ENCODE peak calls at places on chromosomes 12 and 14, in five cellular contexts. One of them, this sample, is unnamed.

GRCh38 chr14:69695664-69696527 is 71.0 kb upstream of the SRSF5 start:
- DNase-seq in K562: peak; percentile 54
- DNase-seq in GM12878: no peak
- DNase-seq in H1: no peak
- DNase-seq in WTC11: no peak
- DNase-seq in this sample: no peak

GRCh38 chr12:128687851-128688250 is 135.9 kb downstream of the SLC15A4 start:
- DNase-seq in K562: no peak
- DNase-seq in GM12878: no peak
- DNase-seq in H1: no peak
- DNase-seq in WTC11: no peak
- DNase-seq in this sample: no peak

GRCh38 chr14:92506230-92506629 is 7.4 kb upstream of the RIN3 start:
- DNase-seq in K562: no peak
- DNase-seq in GM12878: no peak
- DNase-seq in H1: no peak
- DNase-seq in WTC11: no peak
- DNase-seq in this sample: no peak

GRCh38 chr12:14416658-14417057 is 51.2 kb downstream of the ATF7IP start:
- DNase-seq in K562: no peak
- DNase-seq in GM12878: no peak
- DNase-seq in H1: no peak
- DNase-seq in WTC11: no peak
- DNase-seq in this sample: peak; percentile 22

GRCh38 chr14:30064454-30064853 is 136.8 kb upstream of the PRKD1 start:
- DNase-seq in K562: no peak
- DNase-seq in GM12878: no peak
- DNase-seq in H1: no peak
- DNase-seq in WTC11: no peak
- DNase-seq in this sample: no peak

GRCh38 chr12:41032386-41032785 is 155.7 kb upstream of the PDZRN4 start:
- DNase-seq in K562: no peak
- DNase-seq in GM12878: no peak
- DNase-seq in H1: no peak
- DNase-seq in WTC11: no peak
- DNase-seq in this sample: no peak

GRCh38 chr12:102691773-102692555 is 211.6 kb upstream of the IGF1 start:
- DNase-seq in K562: no peak
- DNase-seq in GM12878: no peak
- DNase-seq in H1: no peak
- DNase-seq in WTC11: no peak
- DNase-seq in this sample: no peak

GRCh38 chr12:47770086-47770726 is 2.8 kb upstream of the SLC48A1 start:
- DNase-seq in K562: no peak
- DNase-seq in GM12878: no peak
- DNase-seq in H1: no peak
- DNase-seq in WTC11: no peak
- DNase-seq in this sample: no peak

GRCh38 chr12:56336361-56337167 is 2.1 kb upstream of the IL23A start:
- DNase-seq in K562: peak; percentile 92
- DNase-seq in GM12878: peak; percentile 35
- DNase-seq in H1: no peak
- DNase-seq in WTC11: no peak
- DNase-seq in this sample: no peak

GRCh38 chr12:53219116-53219955 is 12.3 kb upstream of the ITGB7 start:
- DNase-seq in K562: peak; percentile 61
- DNase-seq in GM12878: no peak
- DNase-seq in H1: no peak
- DNase-seq in WTC11: no peak
- DNase-seq in this sample: peak; percentile 61

GRCh38 chr12:52580496-52580895 is 6.9 kb upstream of the KRT74 start:
- DNase-seq in K562: no peak
- DNase-seq in GM12878: no peak
- DNase-seq in H1: no peak
- DNase-seq in WTC11: no peak
- DNase-seq in this sample: no peak

GRCh38 chr12:87779858-87780498 is 249.2 kb downstream of the C12orf50 start:
- DNase-seq in K562: no peak
- DNase-seq in GM12878: no peak
- DNase-seq in H1: no peak
- DNase-seq in WTC11: no peak
- DNase-seq in this sample: no peak

GRCh38 chr12:123787466-123787865 is 25.4 kb downstream of the DNAH10 start:
- DNase-seq in K562: no peak
- DNase-seq in GM12878: no peak
- DNase-seq in H1: no peak
- DNase-seq in WTC11: no peak
- DNase-seq in this sample: no peak

GRCh38 chr12:39354955-39355354 is 88.0 kb downstream of the KIF21A start:
- DNase-seq in K562: peak; percentile 21
- DNase-seq in GM12878: no peak
- DNase-seq in H1: no peak
- DNase-seq in WTC11: no peak
- DNase-seq in this sample: no peak

GRCh38 chr12:12032260-12032761 is 38.4 kb upstream of the BCL2L14 start:
- DNase-seq in K562: no peak
- DNase-seq in GM12878: no peak
- DNase-seq in H1: peak; percentile 41
- DNase-seq in WTC11: no peak
- DNase-seq in this sample: no peak

GRCh38 chr14:36661506-36662257 is at the start of gene PAX9:
- DNase-seq in K562: peak; percentile 94
- DNase-seq in GM12878: peak; percentile 23
- DNase-seq in H1: peak; percentile 96
- DNase-seq in WTC11: peak; percentile 96
- DNase-seq in this sample: peak; percentile 91

GRCh38 chr14:81303258-81303935 is 82.6 kb upstream of the GTF2A1 start:
- DNase-seq in K562: peak; percentile 77
- DNase-seq in GM12878: peak; percentile 41
- DNase-seq in H1: no peak
- DNase-seq in WTC11: no peak
- DNase-seq in this sample: peak; percentile 48

GRCh38 chr12:29050503-29050902 is 98.6 kb upstream of the FAR2 start:
- DNase-seq in K562: no peak
- DNase-seq in GM12878: no peak
- DNase-seq in H1: no peak
- DNase-seq in WTC11: no peak
- DNase-seq in this sample: no peak

GRCh38 chr14:68685419-68686211 is 107.3 kb downstream of the ZFP36L1 start:
- DNase-seq in K562: peak; percentile 20
- DNase-seq in GM12878: peak; percentile 89
- DNase-seq in H1: no peak
- DNase-seq in WTC11: no peak
- DNase-seq in this sample: no peak

GRCh38 chr12:6280053-6280469 is 30.4 kb upstream of the PLEKHG6 start:
- DNase-seq in K562: peak; percentile 19
- DNase-seq in GM12878: no peak
- DNase-seq in H1: no peak
- DNase-seq in WTC11: no peak
- DNase-seq in this sample: peak; percentile 87

DNA sequence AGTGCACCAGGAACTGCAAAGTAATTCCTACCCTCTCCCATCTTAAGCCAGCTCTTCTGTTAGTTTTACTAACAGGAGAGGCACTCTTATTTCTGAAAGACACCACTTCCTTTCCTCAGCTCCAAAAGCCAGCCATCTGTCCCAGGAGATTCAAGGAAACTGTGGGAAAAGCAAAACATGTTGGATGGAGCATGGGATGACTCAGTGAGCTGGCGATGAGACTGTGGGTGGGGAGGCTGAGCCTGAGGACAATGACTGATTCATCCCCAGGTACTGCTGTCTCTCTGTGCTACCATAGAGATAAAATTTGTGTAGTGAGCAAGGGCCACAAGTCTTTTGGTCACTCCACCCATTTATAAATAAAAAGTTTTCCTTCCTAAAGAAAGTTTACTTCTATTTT is 141.4 kb downstream of the MYRFL start:
- DNase-seq in K562: no peak
- DNase-seq in GM12878: no peak
- DNase-seq in H1: no peak
- DNase-seq in WTC11: no peak
- DNase-seq in this sample: peak; percentile 47
- TF ChIP-seq USF2 in K562: no peak
- TF ChIP-seq USF2 in GM12878: no peak
- TF ChIP-seq USF2 in H1: no peak
- TF ChIP-seq USF2 in WTC11: no peak
- TF ChIP-seq USF2 in this sample: no peak

DNA sequence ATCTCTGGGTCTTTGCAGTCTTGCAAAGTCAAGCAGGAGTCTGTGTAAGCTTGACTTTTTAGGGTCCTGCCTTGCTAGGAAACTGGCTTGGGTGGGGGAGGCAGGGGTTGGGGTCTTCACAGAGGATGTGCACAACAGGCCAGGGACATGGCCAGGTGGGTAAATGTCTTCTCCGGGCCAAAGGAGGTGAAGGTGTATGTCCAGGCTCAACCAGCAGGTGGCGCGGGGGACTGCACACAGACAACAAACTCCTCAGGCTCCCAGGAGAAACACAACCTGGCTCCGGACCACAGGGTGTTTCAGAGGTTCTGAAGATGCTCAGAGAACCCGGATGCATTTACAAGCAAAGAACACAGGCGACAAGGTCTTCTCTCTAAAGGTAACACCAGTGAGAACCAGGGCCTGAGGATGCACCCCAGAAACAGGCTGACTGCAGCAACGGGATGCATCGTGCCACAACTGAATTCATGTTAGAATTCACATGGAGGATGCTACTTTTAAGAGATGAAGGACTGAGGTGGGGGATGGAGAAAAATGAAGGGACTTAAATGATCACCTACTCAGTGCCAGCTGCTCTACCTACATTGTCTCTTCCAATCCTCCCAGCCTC is 56.0 kb downstream of the PLEKHG3 start:
- DNase-seq in K562: peak; percentile 64
- DNase-seq in GM12878: no peak
- DNase-seq in H1: peak; percentile 92
- DNase-seq in WTC11: peak; percentile 86
- DNase-seq in this sample: peak; percentile 76
- TF ChIP-seq USF2 in K562: no peak
- TF ChIP-seq USF2 in GM12878: no peak
- TF ChIP-seq USF2 in H1: no peak
- TF ChIP-seq USF2 in WTC11: no peak
- TF ChIP-seq USF2 in this sample: no peak

GRCh38 chr12:131101006-131101405 is 147.3 kb downstream of the ADGRD1 start:
- DNase-seq in K562: no peak
- DNase-seq in GM12878: no peak
- DNase-seq in H1: no peak
- DNase-seq in WTC11: no peak
- DNase-seq in this sample: no peak
- TF ChIP-seq USF2 in K562: no peak
- TF ChIP-seq USF2 in GM12878: no peak
- TF ChIP-seq USF2 in H1: no peak
- TF ChIP-seq USF2 in WTC11: no peak
- TF ChIP-seq USF2 in this sample: no peak

GRCh38 chr12:112288638-112289037 is 93.6 kb downstream of the HECTD4 start:
- DNase-seq in K562: no peak
- DNase-seq in GM12878: no peak
- DNase-seq in H1: no peak
- DNase-seq in WTC11: no peak
- DNase-seq in this sample: no peak

GRCh38 chr12:112283541-112283940 is 98.7 kb downstream of the HECTD4 start:
- DNase-seq in K562: no peak
- DNase-seq in GM12878: no peak
- DNase-seq in H1: no peak
- DNase-seq in WTC11: no peak
- DNase-seq in this sample: no peak

GRCh38 chr12:112285600-112286401 is 96.4 kb downstream of the HECTD4 start:
- DNase-seq in K562: no peak
- DNase-seq in GM12878: no peak
- DNase-seq in H1: no peak
- DNase-seq in WTC11: no peak
- DNase-seq in this sample: no peak

GRCh38 chr12:112282920-112283319 is 99.3 kb downstream of the HECTD4 start:
- DNase-seq in K562: no peak
- DNase-seq in GM12878: no peak
- DNase-seq in H1: no peak
- DNase-seq in WTC11: no peak
- DNase-seq in this sample: no peak
- TF ChIP-seq USF2 in K562: no peak
- TF ChIP-seq USF2 in GM12878: no peak
- TF ChIP-seq USF2 in H1: no peak
- TF ChIP-seq USF2 in WTC11: no peak
- TF ChIP-seq USF2 in this sample: no peak

DNA sequence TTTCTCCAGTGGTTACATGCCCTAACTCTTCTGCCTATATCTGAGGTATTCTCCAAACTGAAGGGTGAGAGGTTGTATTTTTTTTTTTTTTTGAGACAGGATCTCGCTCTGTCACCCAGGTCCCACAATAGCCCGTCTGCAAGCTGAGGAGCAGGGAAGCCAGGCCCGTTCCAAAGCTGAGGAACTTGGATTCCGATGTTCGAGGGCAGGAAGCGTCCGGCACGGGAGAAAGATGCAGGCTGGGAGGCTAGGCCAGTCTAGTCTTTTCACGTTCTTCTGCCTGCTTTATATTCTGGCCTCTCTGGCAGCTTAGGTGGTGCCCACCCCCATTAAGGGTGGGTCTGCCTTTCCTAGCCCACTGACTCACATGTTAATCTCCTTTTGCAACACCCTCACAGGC is 67.0 kb upstream of the DYNC1H1 start:
- DNase-seq in K562: no peak
- DNase-seq in GM12878: no peak
- DNase-seq in H1: no peak
- DNase-seq in WTC11: no peak
- DNase-seq in this sample: no peak
- TF ChIP-seq USF2 in K562: no peak
- TF ChIP-seq USF2 in GM12878: no peak
- TF ChIP-seq USF2 in H1: no peak
- TF ChIP-seq USF2 in WTC11: no peak
- TF ChIP-seq USF2 in this sample: no peak

This sample was measured in A549.